ENCODE peak calls at places on chromosomes 11 and 22, in four cellular contexts. X, H, Y and M are unnamed samples.

GRCh38 chr11:43316451-43316850 is 4.7 kb downstream of the API5 start:
- DNase-seq in Y (no peak), H (no peak), X (no peak), M (no peak)

GRCh38 chr22:48423481-48423901 is 1404.2 kb downstream of the BRD1 start:
- DNase-seq in Y (no peak), X (no peak), H (no peak), M (no peak)

GRCh38 chr11:95068549-95068948 is 1.8 kb downstream of the SRSF8 start:
- DNase-seq in H (peak), Y (peak), X (peak), M (no peak)

GRCh38 chr11:72352859-72353551 is 81.3 kb downstream of the CLPB start:
- DNase-seq in H (no peak), Y (no peak), X (no peak), M (no peak)

GRCh38 chr11:15943418-15944197 is 412.7 kb downstream of the SOX6 start:
- DNase-seq in H (no peak), X (no peak), Y (no peak), M (no peak)

GRCh38 chr11:121253951-121254350 is 38.6 kb upstream of the SC5D start:
- DNase-seq in Y (no peak), H (no peak), X (no peak), M (no peak)

GRCh38 chr11:36289226-36289852 is at the start of gene COMMD9:
- DNase-seq in Y (peak), X (peak), H (peak), M (peak)

GRCh38 chr11:122556605-122557004 is 98.9 kb upstream of the UBASH3B start:
- DNase-seq in H (no peak), X (no peak), Y (no peak), M (peak)

GRCh38 chr11:3058753-3059664 is 1.8 kb upstream of the CARS1 start:
- DNase-seq in H (no peak), X (no peak), Y (no peak), M (no peak)

GRCh38 chr11:20873054-20873453 is 203.7 kb downstream of the NELL1 start:
- DNase-seq in H (peak), X (no peak), Y (no peak), M (peak)

DNA sequence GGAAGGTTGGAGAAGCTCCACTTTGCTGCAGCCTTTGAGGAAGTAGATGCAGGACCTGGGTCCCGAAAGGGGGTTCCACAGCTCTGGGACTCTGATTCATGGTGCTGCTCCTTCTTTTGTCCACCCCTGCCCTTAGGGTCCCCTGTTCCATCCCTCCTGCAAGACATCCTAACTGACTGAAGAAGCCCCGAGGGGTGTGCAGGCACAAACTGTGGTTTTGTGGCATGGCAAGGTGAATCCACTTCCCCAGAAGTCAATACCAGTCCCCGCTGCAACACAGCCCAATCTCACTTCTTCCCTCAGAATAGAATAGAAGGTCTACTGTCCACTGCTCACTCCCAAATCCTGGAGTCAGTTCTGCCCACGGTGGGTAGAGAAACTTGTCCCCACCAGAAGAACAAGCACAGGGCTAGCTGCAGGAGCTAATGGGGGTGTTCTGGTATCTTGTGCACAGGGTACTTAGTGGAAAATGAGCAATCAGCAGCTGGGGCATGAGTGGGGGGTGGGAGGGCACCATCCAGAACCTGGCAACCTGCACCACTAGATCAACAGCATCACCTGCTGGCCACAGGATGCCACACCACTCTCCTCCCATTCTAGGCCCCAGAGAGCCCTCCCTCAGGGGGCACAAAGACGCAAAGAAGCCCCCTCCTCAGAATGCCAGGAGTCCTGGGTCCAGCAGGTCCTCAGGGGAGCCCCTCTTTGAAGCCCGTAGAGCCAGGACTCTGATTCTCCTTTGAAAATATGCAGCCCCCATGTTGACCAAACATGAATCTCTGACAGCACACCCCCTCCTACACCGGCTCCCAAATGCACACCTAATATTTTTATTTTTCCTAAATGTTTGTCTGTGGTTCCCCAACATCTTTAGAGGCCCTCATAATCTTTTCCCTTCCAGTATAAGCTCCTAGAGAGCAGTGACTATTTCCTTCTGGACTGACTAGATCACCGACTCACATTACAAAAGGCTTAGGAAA is 14.1 kb downstream of the SPATA19 start:
- DNase-seq in Y (no peak), H (no peak), X (no peak), M (no peak)
- TF ChIP-seq CTCF in Y (no peak), H (no peak), X (no peak), M (peak)

DNA sequence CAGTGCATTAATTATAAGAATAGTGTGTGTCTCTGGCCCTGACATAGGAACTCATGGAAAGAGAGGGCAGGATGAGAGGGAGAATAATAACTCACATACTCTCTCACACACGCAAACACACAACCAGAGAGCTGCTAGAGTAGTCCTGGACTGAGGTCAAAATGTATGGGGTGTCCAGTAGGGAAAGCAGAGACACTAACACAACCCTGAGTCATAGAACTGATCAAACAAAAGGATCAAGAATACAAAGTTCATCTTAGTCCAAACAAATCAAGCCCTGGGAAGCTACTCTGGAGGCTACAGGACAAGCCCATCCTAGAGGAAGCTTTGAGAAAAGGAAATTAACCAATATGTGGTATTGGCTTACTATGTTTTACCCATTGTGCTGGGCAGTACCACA is 178.5 kb upstream of the GUCY1A2 start:
- DNase-seq in Y (no peak), X (no peak), H (peak), M (no peak)
- TF ChIP-seq CTCF in Y (no peak), X (no peak), H (no peak), M (no peak)

DNA sequence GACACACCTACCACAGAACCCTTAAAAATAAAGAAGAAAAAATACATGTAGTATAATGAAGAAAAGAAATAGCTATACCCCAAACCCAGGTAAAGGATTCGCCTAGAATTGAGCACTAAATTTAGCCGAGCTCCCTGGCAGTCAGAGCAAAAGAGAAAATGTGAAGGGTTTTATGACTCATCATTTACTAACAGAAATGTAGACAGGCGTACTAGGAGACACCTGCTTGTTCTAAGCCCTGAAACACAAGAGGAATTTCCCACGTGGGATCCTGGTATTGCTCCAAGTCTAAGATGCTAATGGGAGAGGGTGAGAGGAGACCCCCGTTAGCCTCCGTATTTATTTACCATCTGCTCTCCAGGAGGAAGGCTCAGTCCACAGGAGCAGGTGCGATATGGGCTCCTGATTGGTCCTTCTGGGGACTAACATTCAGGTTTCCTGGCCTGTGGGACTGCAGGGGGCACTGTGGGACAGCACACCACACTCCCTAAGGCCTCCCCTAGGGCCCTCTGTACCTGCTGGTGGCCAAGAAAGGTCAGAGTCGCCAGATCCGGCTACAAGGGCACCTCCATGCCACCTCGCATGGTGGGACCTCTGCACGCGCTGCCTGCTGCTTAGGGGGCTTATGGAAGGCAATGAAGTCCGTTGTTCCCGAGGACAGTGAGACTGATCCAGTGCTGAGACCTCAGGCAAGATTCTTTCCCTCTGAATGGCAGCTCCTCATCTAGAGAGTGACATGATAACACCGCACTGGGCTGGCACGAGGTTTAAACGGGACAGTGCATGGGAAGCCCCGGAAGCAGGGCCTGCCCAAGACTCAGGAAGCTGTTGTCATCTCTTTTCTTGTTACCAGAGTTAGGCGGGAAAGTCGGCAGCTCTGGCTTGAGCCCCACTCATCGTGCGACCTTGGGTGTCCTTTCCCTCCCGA is 25.8 kb downstream of the KCNC1 start:
- DNase-seq in Y (no peak), H (peak), X (no peak), M (peak)
- TF ChIP-seq CTCF in Y (no peak), H (peak), X (no peak), M (peak)

DNA sequence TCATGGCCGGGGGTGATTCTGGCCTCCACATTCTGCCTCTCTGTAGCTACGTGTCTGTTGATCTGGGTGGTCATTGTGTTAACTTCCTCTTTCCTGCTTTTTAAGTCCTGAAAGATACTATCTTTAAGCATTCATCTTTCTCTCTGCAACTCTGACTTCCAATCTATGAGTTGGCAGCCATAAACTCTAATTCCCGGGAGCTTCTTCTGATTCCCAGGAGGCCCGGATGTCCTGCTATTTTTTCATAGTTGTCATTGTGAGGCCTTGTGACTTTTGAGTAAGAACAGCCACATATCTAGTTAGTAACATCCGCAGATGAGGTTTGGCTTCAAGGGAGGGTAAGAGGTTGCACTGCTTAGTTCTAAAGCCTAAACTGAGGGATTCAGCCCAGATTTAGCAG is 107.8 kb downstream of the SYN3 start:
- DNase-seq in Y (no peak), X (no peak), H (no peak), M (no peak)
- TF ChIP-seq CTCF in Y (no peak), X (no peak), H (no peak), M (no peak)

GRCh38 chr11:57391111-57391510 is 661 bp upstream of the PRG2 start:
- DNase-seq in Y (no peak), H (no peak), X (no peak), M (no peak)

GRCh38 chr11:57391546-57391945 is 1.1 kb upstream of the PRG2 start:
- DNase-seq in Y (no peak), H (no peak), X (no peak), M (no peak)

GRCh38 chr11:57386178-57386945 is 4.1 kb downstream of the PRG2 start:
- DNase-seq in H (no peak), Y (no peak), X (no peak), M (no peak)

GRCh38 chr11:57390535-57390934 is at the start of gene PRG2:
- DNase-seq in H (no peak), Y (no peak), X (no peak), M (no peak)

GRCh38 chr11:57387284-57388030 is 3.0 kb downstream of the PRG2 start:
- DNase-seq in H (no peak), Y (no peak), X (no peak), M (no peak)
- TF ChIP-seq CTCF in H (no peak), Y (no peak), X (no peak), M (no peak)